ENCODE peak calls at places on chromosome 18, in six cellular contexts. F, B, X, I, E and Z are unnamed samples.

GRCh38 chr18:25503567-25504081 is 151.7 kb upstream of the ZNF521 start:
- DNase-seq in F (peak), B (no peak), X (no peak), I (no peak), E (peak), Z (no peak)

GRCh38 chr18:3594760-3595241 is 144.8 kb downstream of the TGIF1 start:
- DNase-seq in F (no peak), B (no peak), X (no peak), I (no peak), E (no peak), Z (no peak)

GRCh38 chr18:32576296-32576916 is 105.7 kb upstream of the GAREM1 start:
- DNase-seq in F (no peak), B (peak), X (no peak), I (no peak), E (no peak), Z (no peak)

GRCh38 chr18:57961876-57962505 is 82.0 kb upstream of the NEDD4L start:
- DNase-seq in F (no peak), B (no peak), X (no peak), I (no peak), E (no peak), Z (no peak)

GRCh38 chr18:22073411-22073810 is 96.0 kb upstream of the GATA6 start:
- DNase-seq in F (no peak), B (no peak), X (no peak), I (no peak), E (no peak), Z (no peak)

GRCh38 chr18:61797691-61798590 is 94.9 kb downstream of the RNF152 start:
- DNase-seq in F (no peak), B (no peak), X (no peak), I (no peak), E (no peak), Z (no peak)

GRCh38 chr18:64668563-64668962 is 519.7 kb upstream of the LINC00305 start:
- DNase-seq in F (no peak), B (no peak), X (no peak), I (no peak), E (no peak), Z (no peak)

GRCh38 chr18:66749030-66749429 is 145.1 kb upstream of the CDH19 start:
- DNase-seq in F (no peak), B (peak), X (no peak), I (no peak), E (no peak), Z (no peak)

GRCh38 chr18:61882296-61883004 is 10.4 kb downstream of the RNF152 start:
- DNase-seq in F (no peak), B (no peak), X (no peak), I (no peak), E (no peak), Z (no peak)

GRCh38 chr18:76619342-76620315 is 124.6 kb upstream of the ZNF516 start:
- DNase-seq in F (peak), B (no peak), X (no peak), I (no peak), E (no peak), Z (no peak)

GRCh38 chr18:8607776-8608682 is 1.2 kb upstream of the RAB12 start:
- DNase-seq in F (no peak), B (no peak), X (peak), I (no peak), E (no peak), Z (no peak)

GRCh38 chr18:74944676-74945075 is 264.3 kb downstream of the PTGR3 start:
- DNase-seq in F (no peak), B (no peak), X (no peak), I (no peak), E (no peak), Z (no peak)

GRCh38 chr18:49886891-49887764 is 73.8 kb upstream of the ACAA2 start:
- DNase-seq in F (no peak), B (no peak), X (no peak), I (no peak), E (no peak), Z (no peak)
- TF ChIP-seq CTCF in F (no peak), B (no peak), X (peak), I (peak), E (no peak), Z (no peak)

GRCh38 chr18:30192216-30192615 is 850.3 kb downstream of the DSC3 start:
- DNase-seq in F (no peak), B (no peak), X (no peak), I (no peak), E (no peak), Z (no peak)
- TF ChIP-seq CTCF in F (no peak), B (no peak), X (no peak), I (no peak), E (no peak), Z (no peak)

DNA sequence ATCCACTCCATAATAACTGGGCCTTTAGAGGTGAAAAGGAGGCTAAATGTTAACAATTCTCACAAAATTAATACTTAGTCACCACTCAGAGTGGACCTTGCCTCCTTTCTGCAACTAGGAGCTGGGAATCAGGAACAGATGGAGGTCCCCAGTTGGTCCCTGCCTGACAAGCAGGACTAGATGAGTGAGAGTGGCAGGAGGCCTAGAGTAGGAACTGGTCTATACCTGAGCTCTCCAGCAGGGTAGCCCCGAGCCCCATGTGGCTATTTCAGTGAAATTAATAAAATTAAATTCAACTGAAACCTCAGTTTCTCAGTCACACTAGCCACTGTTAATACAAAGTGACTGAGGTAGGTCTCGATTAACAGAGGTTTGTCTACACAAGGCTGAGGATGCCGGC is 150.5 kb downstream of the MYO5B start:
- DNase-seq in F (no peak), B (peak), X (no peak), I (no peak), E (no peak), Z (no peak)
- TF ChIP-seq CTCF in F (no peak), B (no peak), X (no peak), I (peak), E (no peak), Z (no peak)

GRCh38 chr18:48116873-48117630 is 186.6 kb upstream of the SMAD2 start:
- DNase-seq in F (no peak), B (no peak), X (no peak), I (no peak), E (no peak), Z (no peak)
- TF ChIP-seq CTCF in F (no peak), B (no peak), X (no peak), I (no peak), E (no peak), Z (no peak)

GRCh38 chr18:12747530-12748315 is 44.9 kb downstream of the PSMG2 start:
- DNase-seq in F (no peak), B (no peak), X (no peak), I (no peak), E (no peak), Z (no peak)

GRCh38 chr18:12741351-12741750 is 38.5 kb downstream of the PSMG2 start:
- DNase-seq in F (no peak), B (peak), X (no peak), I (peak), E (no peak), Z (no peak)

GRCh38 chr18:12742453-12742852 is 39.6 kb downstream of the PSMG2 start:
- DNase-seq in F (no peak), B (peak), X (no peak), I (peak), E (no peak), Z (no peak)

GRCh38 chr18:12745095-12745820 is 42.4 kb downstream of the PSMG2 start:
- DNase-seq in F (no peak), B (no peak), X (no peak), I (no peak), E (no peak), Z (no peak)

DNA sequence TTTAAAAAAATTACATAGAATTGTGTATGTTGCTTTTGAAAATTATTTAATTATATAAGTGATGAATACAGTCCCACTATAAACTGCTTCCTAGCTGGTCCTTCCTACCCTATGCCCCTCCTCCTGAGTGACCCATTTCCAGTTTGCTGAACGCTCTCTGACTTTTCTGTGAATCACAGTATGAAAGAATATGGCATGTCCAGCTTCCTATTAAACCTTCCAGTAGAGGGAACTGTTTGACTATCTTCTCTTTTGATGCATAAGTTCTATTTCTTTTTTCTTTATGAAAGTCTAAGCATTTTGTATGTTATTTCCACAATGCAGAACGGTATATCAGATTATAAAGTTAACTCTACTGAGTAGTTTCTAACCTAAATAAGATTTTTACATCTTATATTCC is 41.3 kb downstream of the PSMG2 start:
- DNase-seq in F (no peak), B (no peak), X (peak), I (no peak), E (no peak), Z (peak)
- TF ChIP-seq CTCF in F (peak), B (no peak), X (peak), I (peak), E (peak), Z (peak)

GRCh38 chr18:63320690-63321265 is 1.2 kb upstream of the BCL2 start:
- DNase-seq in F (peak), B (peak), X (no peak), I (peak), E (peak), Z (peak)

GRCh38 chr18:63318882-63319382 is 637 bp downstream of the BCL2 start:
- DNase-seq in F (no peak), B (no peak), X (no peak), I (no peak), E (no peak), Z (no peak)

GRCh38 chr18:63321291-63321690 is 1.7 kb upstream of the BCL2 start:
- DNase-seq in F (no peak), B (no peak), X (no peak), I (no peak), E (no peak), Z (no peak)

GRCh38 chr18:63319383-63320040 is at the start of gene BCL2:
- DNase-seq in F (no peak), B (no peak), X (no peak), I (peak), E (no peak), Z (no peak)

DNA sequence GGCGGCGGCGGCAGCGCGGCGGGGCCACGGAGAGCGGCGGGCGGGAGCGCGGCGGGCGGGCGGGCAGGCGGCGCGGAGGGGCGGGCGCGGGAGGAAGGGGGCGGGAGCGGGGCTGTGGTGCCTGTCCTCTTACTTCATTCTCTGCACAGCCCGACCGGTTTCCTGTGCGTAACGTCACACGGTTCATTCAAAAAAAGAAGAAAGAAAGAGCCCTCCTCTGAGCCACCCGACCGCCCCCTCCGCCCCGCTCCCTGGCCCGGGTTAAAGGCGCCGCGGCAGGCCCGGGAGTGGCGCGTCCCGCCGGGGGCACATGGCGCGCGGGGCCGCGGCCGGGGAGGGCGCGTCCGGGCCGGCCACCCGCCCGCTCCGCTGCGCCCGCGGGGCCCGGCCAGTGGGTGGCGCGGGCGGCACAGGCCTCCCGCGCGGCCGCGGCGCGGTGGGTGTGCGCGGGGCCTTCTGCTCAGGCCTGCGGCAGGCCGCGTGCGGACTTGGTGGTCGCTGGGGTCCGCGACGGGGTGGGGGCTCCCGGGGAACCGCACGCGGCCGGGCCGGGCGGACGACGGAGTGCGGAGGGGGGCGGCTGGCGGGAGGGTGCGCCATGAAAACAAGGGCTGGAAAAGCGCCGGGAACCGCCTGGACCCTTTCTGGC is 596 bp upstream of the BCL2 start:
- DNase-seq in F (peak), B (peak), X (peak), I (peak), E (peak), Z (peak)
- TF ChIP-seq CTCF in F (peak), B (no peak), X (no peak), I (no peak), E (no peak), Z (peak)